ENCODE peak calls at places on chromosomes 12 and 14, in five cellular contexts. E, H, R, U and C are unnamed samples.

GRCh38 chr14:103519043-103519836 is 3.4 kb downstream of the CKB start:
- DNase-seq in E (no peak), H (no peak), R (peak), U (no peak), C (no peak)

GRCh38 chr12:130132831-130133635 is 29.2 kb upstream of the FZD10 start:
- DNase-seq in E (no peak), H (no peak), R (no peak), U (no peak), C (no peak)

GRCh38 chr12:25677180-25677937 is 124.3 kb upstream of the LMNTD1 start:
- DNase-seq in E (no peak), H (no peak), R (no peak), U (no peak), C (no peak)

GRCh38 chr12:49672351-49673181 is 34.6 kb downstream of the FMNL3 start:
- DNase-seq in E (no peak), H (no peak), R (no peak), U (no peak), C (no peak)

GRCh38 chr14:77663289-77663688 is 44.5 kb downstream of the ALKBH1 start:
- DNase-seq in E (no peak), H (no peak), R (no peak), U (no peak), C (no peak)

GRCh38 chr14:71703477-71703876 is 228.8 kb upstream of the RGS6 start:
- DNase-seq in E (no peak), H (no peak), R (no peak), U (no peak), C (no peak)

GRCh38 chr14:33686218-33686617 is 264.7 kb downstream of the EGLN3 start:
- DNase-seq in E (no peak), H (no peak), R (no peak), U (no peak), C (no peak)

GRCh38 chr12:127145543-127145928 is 1121.4 kb upstream of the TMEM132C start:
- DNase-seq in E (no peak), H (no peak), R (no peak), U (no peak), C (no peak)

GRCh38 chr14:33943484-33943883 is 7.4 kb downstream of the EGLN3 start:
- DNase-seq in E (no peak), H (no peak), R (no peak), U (no peak), C (no peak)

GRCh38 chr14:64444984-64445845 is 20.1 kb upstream of the AKAP5 start:
- DNase-seq in E (no peak), H (peak), R (no peak), U (no peak), C (no peak)

GRCh38 chr14:58297412-58297761 is 968 bp upstream of the ARID4A start:
- DNase-seq in E (no peak), H (no peak), R (no peak), U (no peak), C (no peak)
- TF ChIP-seq JUND in E (no peak), H (no peak), R (no peak), U (no peak), C (no peak)

GRCh38 chr14:68285421-68286179 is 466.0 kb downstream of the RAD51B start:
- DNase-seq in E (no peak), H (peak), R (no peak), U (no peak), C (no peak)

GRCh38 chr14:68282479-68283377 is 463.1 kb downstream of the RAD51B start:
- DNase-seq in E (peak), H (peak), R (no peak), U (no peak), C (no peak)

GRCh38 chr14:68284333-68284732 is 464.8 kb downstream of the RAD51B start:
- DNase-seq in E (no peak), H (no peak), R (no peak), U (no peak), C (no peak)

GRCh38 chr14:68284834-68285233 is 465.3 kb downstream of the RAD51B start:
- DNase-seq in E (no peak), H (peak), R (no peak), U (no peak), C (no peak)

DNA sequence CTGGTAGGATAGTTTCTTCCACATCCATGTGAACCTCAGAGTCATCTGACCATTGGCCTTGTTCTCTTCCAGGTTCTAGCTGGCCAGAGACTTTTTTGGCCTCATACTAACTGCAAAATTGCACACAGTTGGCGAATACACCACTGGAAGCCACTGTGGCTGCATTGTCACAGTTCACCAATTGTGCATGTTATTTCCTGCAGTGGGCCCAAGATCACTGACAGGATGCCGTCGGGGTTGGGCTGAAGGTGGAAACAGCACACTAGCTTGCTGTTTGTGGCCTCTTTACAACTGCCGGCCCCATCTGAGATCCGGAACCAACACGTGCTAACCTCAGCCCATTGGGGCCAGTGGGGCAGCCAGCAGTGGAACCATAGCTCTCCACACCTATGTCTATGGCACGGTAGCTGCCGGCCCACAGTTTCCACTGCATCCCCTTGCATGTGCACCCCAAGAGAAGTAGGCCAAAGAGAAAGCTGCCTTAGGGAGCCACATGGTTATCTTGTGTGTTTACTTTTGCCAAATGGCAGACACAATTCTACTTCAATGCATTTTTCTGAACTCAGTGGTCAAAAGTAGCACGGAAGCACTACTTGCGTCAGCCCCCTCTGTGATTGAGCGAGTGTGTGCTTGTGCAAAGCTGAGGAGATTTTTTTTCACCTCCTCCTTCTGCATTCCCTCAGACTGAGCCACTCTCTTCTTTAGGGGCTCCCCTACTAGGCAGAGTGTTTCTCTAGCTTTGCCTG is 464.0 kb downstream of the RAD51B start:
- DNase-seq in E (no peak), H (peak), R (no peak), U (no peak), C (no peak)
- TF ChIP-seq POLR2A in E (no peak), H (peak), R (no peak), U (no peak), C (no peak)

GRCh38 chr12:43550831-43551270 is 1.2 kb downstream of the ADAMTS20 start:
- DNase-seq in E (no peak), H (no peak), R (no peak), U (peak), C (no peak)

GRCh38 chr12:43556057-43556456 is 4.1 kb upstream of the ADAMTS20 start:
- DNase-seq in E (no peak), H (no peak), R (no peak), U (no peak), C (no peak)

GRCh38 chr12:43551971-43552559 is at the start of gene ADAMTS20:
- DNase-seq in E (no peak), H (no peak), R (peak), U (peak), C (no peak)

DNA sequence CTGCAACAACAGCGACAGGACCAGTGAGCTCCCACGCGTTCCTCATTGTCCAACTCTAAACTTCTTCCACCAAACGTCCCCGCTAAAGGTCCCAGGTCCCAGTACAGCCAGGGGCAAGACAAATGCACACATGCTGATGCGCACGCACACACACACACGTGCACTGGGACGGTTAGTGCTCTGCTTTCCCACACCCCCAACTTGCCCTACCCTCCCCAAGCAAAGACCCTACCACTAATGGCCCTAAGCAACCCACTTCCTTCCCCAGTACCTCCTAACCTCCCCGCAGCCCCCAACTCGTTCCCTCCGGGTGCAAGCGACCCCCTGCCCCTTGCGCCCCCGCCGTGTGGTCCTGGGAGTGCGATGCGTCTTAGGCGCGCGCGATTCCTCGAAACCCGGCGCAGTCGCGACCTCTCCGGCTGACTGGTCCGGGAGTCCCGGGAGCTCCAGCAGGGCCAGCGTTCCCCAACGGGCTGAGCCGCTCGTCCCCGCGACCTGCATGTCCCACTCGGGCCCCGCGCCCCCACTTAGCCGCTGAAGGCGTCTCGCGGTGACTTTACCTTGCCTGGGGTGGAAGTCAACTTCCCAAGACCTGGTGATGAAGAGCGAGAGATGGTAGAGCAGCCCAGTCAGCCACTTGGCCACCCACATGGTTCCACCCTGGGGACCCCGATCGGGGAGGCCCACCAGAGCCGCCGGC is 582 bp downstream of the ADAMTS20 start:
- DNase-seq in E (no peak), H (no peak), R (no peak), U (peak), C (no peak)
- TF ChIP-seq EZH2 in E (no peak), H (no peak), R (no peak), U (peak), C (no peak)

DNA sequence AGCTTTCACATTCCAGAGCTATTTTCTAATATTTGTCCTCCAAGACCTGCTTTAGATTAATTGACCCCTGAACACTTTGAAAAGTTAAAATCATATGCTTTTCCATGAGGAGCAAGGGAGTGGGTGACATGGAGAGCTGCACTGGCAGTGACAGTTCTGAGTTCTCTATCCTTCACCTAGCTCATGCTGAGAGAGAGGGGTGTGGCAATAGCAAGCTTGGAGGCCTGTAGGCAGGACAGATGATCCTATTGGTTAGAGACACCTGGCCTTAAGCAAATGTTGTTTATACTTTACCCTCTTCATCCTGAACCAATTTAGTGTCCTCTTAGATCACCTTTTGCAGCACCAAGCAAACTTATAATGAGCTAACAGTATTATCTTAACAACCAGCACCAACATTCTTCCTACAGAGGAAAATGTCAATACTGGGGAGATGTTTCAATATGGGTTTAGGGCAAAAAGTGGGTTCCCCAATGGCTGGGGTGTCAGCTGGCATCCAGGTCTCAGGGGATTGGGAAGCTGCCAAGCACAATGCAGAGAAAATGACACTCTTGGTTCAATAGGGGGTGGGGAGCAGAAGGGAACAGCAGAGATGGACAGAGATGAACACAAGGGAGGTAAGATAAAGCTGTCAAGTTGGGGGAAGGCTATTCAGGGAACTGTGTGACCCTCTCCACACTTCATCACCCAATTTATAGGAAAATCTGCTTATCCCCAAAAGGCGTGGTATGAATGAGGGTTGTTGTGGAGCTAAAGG is 37.0 kb upstream of the PPM1H start:
- DNase-seq in E (no peak), H (no peak), R (no peak), U (no peak), C (no peak)
- TF ChIP-seq JUND in E (no peak), H (no peak), R (no peak), U (no peak), C (no peak)

DNA sequence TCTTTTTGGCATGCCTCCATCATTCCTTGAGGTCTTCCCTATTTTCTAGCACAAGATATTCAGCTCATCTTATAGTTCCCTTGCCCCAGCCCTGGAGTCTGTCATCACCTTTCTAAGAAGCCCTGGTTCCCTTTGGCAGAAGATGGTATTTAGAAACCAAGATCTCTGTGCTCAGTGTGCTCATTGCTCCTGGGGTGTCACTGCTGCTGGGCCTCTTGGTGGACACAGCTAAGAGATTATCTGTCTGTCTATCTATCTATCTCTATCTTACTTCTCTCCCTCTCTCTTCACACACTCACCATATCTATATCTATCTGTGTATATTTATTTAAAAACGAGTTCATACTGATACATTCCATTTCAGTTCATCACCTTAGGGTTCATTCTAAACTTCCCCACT is 67.2 kb downstream of the DAO start:
- DNase-seq in E (no peak), H (no peak), R (no peak), U (no peak), C (no peak)
- TF ChIP-seq POLR2A in E (no peak), H (no peak), R (no peak), U (no peak), C (no peak)